ENCODE peak calls at places on chromosomes 2 and 18, in nine cellular contexts. One of them, this sample, is unnamed.

GRCh38 chr2:128441341-128442052 is 122.8 kb upstream of the HS6ST1 start:
- DNase-seq in B cell: no peak
- DNase-seq in body of pancreas: no peak
- DNase-seq in progenitor cell of endocrine pancreas: peak
- DNase-seq in IMR-90: no peak
- DNase-seq in breast epithelium: peak
- DNase-seq in CD14-positive monocyte: peak
- DNase-seq in endothelial cell: peak
- DNase-seq in tibial nerve: no peak
- DNase-seq in this sample: no peak

GRCh38 chr2:71476495-71476894 is 23.1 kb downstream of the DYSF start:
- DNase-seq in B cell: no peak
- DNase-seq in tibial nerve: no peak
- DNase-seq in CD14-positive monocyte: no peak
- DNase-seq in breast epithelium: no peak
- DNase-seq in endothelial cell: no peak
- DNase-seq in IMR-90: no peak
- DNase-seq in body of pancreas: no peak
- DNase-seq in progenitor cell of endocrine pancreas: no peak
- DNase-seq in this sample: no peak

GRCh38 chr2:8799004-8799403 is 38.4 kb downstream of the KIDINS220 start:
- DNase-seq in endothelial cell: no peak
- DNase-seq in breast epithelium: no peak
- DNase-seq in IMR-90: no peak
- DNase-seq in body of pancreas: no peak
- DNase-seq in progenitor cell of endocrine pancreas: no peak
- DNase-seq in CD14-positive monocyte: no peak
- DNase-seq in B cell: no peak
- DNase-seq in tibial nerve: no peak
- DNase-seq in this sample: no peak

GRCh38 chr2:69017876-69018275 is 4.9 kb downstream of the ANTXR1 start:
- DNase-seq in IMR-90: peak
- DNase-seq in B cell: no peak
- DNase-seq in endothelial cell: no peak
- DNase-seq in body of pancreas: no peak
- DNase-seq in tibial nerve: no peak
- DNase-seq in CD14-positive monocyte: no peak
- DNase-seq in progenitor cell of endocrine pancreas: no peak
- DNase-seq in breast epithelium: no peak
- DNase-seq in this sample: no peak

GRCh38 chr18:75089748-75090327 is 119.1 kb downstream of the PTGR3 start:
- DNase-seq in B cell: no peak
- DNase-seq in breast epithelium: no peak
- DNase-seq in progenitor cell of endocrine pancreas: no peak
- DNase-seq in tibial nerve: no peak
- DNase-seq in CD14-positive monocyte: no peak
- DNase-seq in body of pancreas: no peak
- DNase-seq in IMR-90: no peak
- DNase-seq in endothelial cell: no peak
- DNase-seq in this sample: no peak

GRCh38 chr2:4693266-4693665 is 989.9 kb downstream of the DCDC2C start:
- DNase-seq in breast epithelium: no peak
- DNase-seq in endothelial cell: no peak
- DNase-seq in CD14-positive monocyte: no peak
- DNase-seq in progenitor cell of endocrine pancreas: no peak
- DNase-seq in tibial nerve: no peak
- DNase-seq in body of pancreas: no peak
- DNase-seq in B cell: no peak
- DNase-seq in IMR-90: no peak
- DNase-seq in this sample: no peak

GRCh38 chr18:80147418-80148315 is 38.6 kb downstream of the ADNP2 start:
- DNase-seq in tibial nerve: peak
- DNase-seq in breast epithelium: peak
- DNase-seq in endothelial cell: peak
- DNase-seq in CD14-positive monocyte: peak
- DNase-seq in progenitor cell of endocrine pancreas: no peak
- DNase-seq in body of pancreas: peak
- DNase-seq in B cell: peak
- DNase-seq in IMR-90: peak
- DNase-seq in this sample: peak

GRCh38 chr2:213119061-213119809 is 32.2 kb downstream of the IKZF2 start:
- DNase-seq in B cell: peak
- DNase-seq in tibial nerve: no peak
- DNase-seq in body of pancreas: no peak
- DNase-seq in IMR-90: peak
- DNase-seq in progenitor cell of endocrine pancreas: no peak
- DNase-seq in breast epithelium: no peak
- DNase-seq in endothelial cell: no peak
- DNase-seq in CD14-positive monocyte: no peak
- DNase-seq in this sample: peak

GRCh38 chr18:66432636-66433035 is 171.3 kb downstream of the CDH19 start:
- DNase-seq in CD14-positive monocyte: no peak
- DNase-seq in tibial nerve: no peak
- DNase-seq in IMR-90: no peak
- DNase-seq in body of pancreas: no peak
- DNase-seq in endothelial cell: no peak
- DNase-seq in breast epithelium: no peak
- DNase-seq in progenitor cell of endocrine pancreas: no peak
- DNase-seq in B cell: no peak
- DNase-seq in this sample: no peak

GRCh38 chr2:172293952-172294351 is 133.4 kb upstream of the ITGA6 start:
- DNase-seq in breast epithelium: peak
- DNase-seq in CD14-positive monocyte: peak
- DNase-seq in B cell: no peak
- DNase-seq in IMR-90: peak
- DNase-seq in tibial nerve: peak
- DNase-seq in progenitor cell of endocrine pancreas: no peak
- DNase-seq in body of pancreas: peak
- DNase-seq in endothelial cell: no peak
- DNase-seq in this sample: no peak

GRCh38 chr2:238684362-238685326 is 163.2 kb upstream of the TWIST2 start:
- DNase-seq in breast epithelium: peak
- DNase-seq in body of pancreas: peak
- DNase-seq in endothelial cell: no peak
- DNase-seq in tibial nerve: peak
- DNase-seq in B cell: no peak
- DNase-seq in progenitor cell of endocrine pancreas: no peak
- DNase-seq in CD14-positive monocyte: no peak
- DNase-seq in IMR-90: peak
- DNase-seq in this sample: no peak

GRCh38 chr2:195212586-195212985 is 444.4 kb upstream of the SLC39A10 start:
- DNase-seq in B cell: no peak
- DNase-seq in IMR-90: no peak
- DNase-seq in endothelial cell: no peak
- DNase-seq in breast epithelium: no peak
- DNase-seq in CD14-positive monocyte: no peak
- DNase-seq in body of pancreas: no peak
- DNase-seq in tibial nerve: no peak
- DNase-seq in progenitor cell of endocrine pancreas: no peak
- DNase-seq in this sample: no peak

GRCh38 chr18:79714531-79715240 is 35.1 kb downstream of the CTDP1 start:
- DNase-seq in progenitor cell of endocrine pancreas: no peak
- DNase-seq in body of pancreas: no peak
- DNase-seq in endothelial cell: no peak
- DNase-seq in tibial nerve: no peak
- DNase-seq in breast epithelium: no peak
- DNase-seq in B cell: no peak
- DNase-seq in IMR-90: no peak
- DNase-seq in CD14-positive monocyte: no peak
- DNase-seq in this sample: no peak

GRCh38 chr18:36374262-36374661 is 76.7 kb downstream of the FHOD3 start:
- DNase-seq in endothelial cell: no peak
- DNase-seq in IMR-90: no peak
- DNase-seq in body of pancreas: no peak
- DNase-seq in CD14-positive monocyte: no peak
- DNase-seq in breast epithelium: no peak
- DNase-seq in tibial nerve: no peak
- DNase-seq in B cell: no peak
- DNase-seq in progenitor cell of endocrine pancreas: no peak
- DNase-seq in this sample: no peak

GRCh38 chr2:196587061-196587460 is 52.5 kb upstream of the CCDC150 start:
- DNase-seq in IMR-90: no peak
- DNase-seq in B cell: no peak
- DNase-seq in progenitor cell of endocrine pancreas: no peak
- DNase-seq in CD14-positive monocyte: no peak
- DNase-seq in tibial nerve: no peak
- DNase-seq in endothelial cell: no peak
- DNase-seq in body of pancreas: no peak
- DNase-seq in breast epithelium: no peak
- DNase-seq in this sample: no peak

DNA sequence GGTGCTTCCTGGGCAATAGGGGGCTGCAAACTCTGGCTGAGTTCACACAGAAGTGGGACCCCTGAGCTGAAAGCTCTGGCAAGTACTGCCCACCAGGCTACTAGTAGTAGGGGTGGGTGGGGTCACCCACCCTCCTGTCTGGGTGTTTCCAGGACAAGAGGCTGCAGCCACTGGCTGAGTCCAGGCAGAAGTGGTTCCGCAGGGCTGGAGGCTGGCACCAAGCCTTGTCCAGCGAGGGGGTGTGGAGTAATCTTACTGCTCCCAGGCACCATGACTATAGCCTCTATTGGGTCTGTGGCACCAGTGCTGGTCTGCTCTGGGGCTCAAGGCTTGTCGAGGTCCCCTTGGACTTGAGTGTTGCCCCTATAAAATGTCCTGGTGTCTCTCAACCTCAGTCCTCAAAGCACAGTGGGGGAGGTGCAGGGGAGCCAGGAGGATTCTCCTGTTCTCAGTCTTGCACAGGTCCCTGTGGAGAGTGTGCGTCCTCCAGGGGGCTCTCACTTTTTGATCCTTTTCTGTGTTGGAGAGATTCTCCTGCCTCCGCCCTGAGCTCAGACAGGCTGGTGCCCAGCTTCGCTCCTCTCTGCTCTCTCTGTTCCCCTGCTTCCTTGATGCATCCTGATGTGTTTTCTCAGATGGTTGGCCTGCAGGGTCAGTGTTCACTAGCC is 48.1 kb downstream of the NUP35 start:
- DNase-seq in breast epithelium: no peak
- DNase-seq in tibial nerve: no peak
- DNase-seq in IMR-90: no peak
- DNase-seq in body of pancreas: no peak
- DNase-seq in CD14-positive monocyte: no peak
- DNase-seq in endothelial cell: no peak
- DNase-seq in progenitor cell of endocrine pancreas: no peak
- DNase-seq in B cell: no peak
- DNase-seq in this sample: no peak
- TF ChIP-seq CTCF in breast epithelium: no peak
- TF ChIP-seq CTCF in tibial nerve: no peak
- TF ChIP-seq CTCF in IMR-90: no peak
- TF ChIP-seq CTCF in body of pancreas: no peak
- TF ChIP-seq CTCF in CD14-positive monocyte: no peak
- TF ChIP-seq CTCF in endothelial cell: no peak
- TF ChIP-seq CTCF in progenitor cell of endocrine pancreas: no peak
- TF ChIP-seq CTCF in B cell: no peak
- TF ChIP-seq CTCF in this sample: no peak

DNA sequence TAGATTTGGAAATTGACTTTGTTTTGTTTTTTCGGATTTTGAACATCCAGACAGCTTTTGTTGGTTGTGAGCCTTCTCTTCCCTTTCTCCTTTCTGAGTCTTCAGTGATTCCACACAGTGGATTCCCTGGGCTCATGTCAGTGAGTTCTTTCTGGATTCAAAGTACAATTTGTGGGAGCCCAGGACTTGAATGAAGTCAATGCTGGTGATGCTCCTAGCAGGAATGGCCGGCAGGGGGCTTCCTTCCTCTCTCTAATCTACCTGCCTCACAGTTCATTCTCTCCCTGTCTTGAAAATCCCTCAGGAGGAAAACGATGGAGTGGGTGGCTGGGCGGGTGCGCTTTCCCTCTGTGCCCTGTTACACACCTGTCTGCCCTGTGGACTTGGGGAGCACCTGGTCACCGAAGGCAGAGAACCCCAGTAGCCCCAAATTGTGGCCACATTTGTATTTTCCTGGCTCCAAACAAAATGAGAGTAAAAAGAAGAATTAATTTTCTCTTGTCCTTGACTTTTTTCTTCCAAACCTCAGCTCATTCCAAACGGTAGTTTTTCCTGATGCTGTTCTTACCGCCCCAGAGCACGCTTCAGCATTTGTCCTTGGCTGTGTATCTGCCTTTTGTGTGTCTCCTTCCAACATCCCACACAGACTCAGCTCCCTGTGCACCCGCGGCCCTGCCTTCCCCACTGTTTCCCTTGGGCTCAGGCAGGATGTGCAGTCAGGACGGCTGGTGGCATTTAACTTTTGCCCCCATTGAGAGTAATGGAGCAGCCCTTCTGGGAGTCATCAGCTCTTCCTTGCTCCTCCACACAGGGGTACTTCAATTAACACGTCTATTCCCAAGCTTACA is 86.6 kb downstream of the MARCO start:
- DNase-seq in progenitor cell of endocrine pancreas: peak
- DNase-seq in endothelial cell: peak
- DNase-seq in body of pancreas: peak
- DNase-seq in tibial nerve: no peak
- DNase-seq in B cell: no peak
- DNase-seq in IMR-90: peak
- DNase-seq in breast epithelium: no peak
- DNase-seq in CD14-positive monocyte: no peak
- DNase-seq in this sample: peak
- TF ChIP-seq CTCF in progenitor cell of endocrine pancreas: peak
- TF ChIP-seq CTCF in endothelial cell: peak
- TF ChIP-seq CTCF in body of pancreas: peak
- TF ChIP-seq CTCF in tibial nerve: no peak
- TF ChIP-seq CTCF in B cell: no peak
- TF ChIP-seq CTCF in IMR-90: peak
- TF ChIP-seq CTCF in breast epithelium: peak
- TF ChIP-seq CTCF in CD14-positive monocyte: peak
- TF ChIP-seq CTCF in this sample: no peak

DNA sequence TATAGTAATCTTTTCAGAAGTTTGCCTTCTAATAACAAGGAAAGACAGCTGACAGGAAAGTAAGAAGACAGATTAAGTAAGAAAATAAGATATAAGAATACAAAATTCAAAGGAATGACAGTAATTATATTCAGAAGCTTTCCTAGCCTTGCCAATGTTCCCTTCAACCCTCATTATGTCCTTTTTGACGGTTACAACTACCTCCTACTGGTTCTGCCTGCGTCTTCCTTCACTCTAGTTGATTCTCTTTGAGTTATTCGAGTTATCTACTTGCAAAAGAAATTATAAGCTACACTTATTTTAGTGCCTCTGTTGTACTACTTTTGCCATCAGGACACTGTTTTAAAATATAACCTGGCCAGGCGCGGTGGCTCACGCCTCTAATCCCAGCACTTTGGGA is 218.9 kb upstream of the GYPC start:
- DNase-seq in breast epithelium: no peak
- DNase-seq in endothelial cell: no peak
- DNase-seq in B cell: no peak
- DNase-seq in CD14-positive monocyte: no peak
- DNase-seq in body of pancreas: no peak
- DNase-seq in tibial nerve: no peak
- DNase-seq in progenitor cell of endocrine pancreas: no peak
- DNase-seq in IMR-90: no peak
- DNase-seq in this sample: no peak
- TF ChIP-seq CTCF in breast epithelium: no peak
- TF ChIP-seq CTCF in endothelial cell: no peak
- TF ChIP-seq CTCF in B cell: no peak
- TF ChIP-seq CTCF in CD14-positive monocyte: no peak
- TF ChIP-seq CTCF in body of pancreas: no peak
- TF ChIP-seq CTCF in tibial nerve: no peak
- TF ChIP-seq CTCF in progenitor cell of endocrine pancreas: no peak
- TF ChIP-seq CTCF in IMR-90: no peak
- TF ChIP-seq CTCF in this sample: no peak

GRCh38 chr18:52667388-52667787 is 327.4 kb downstream of the DCC start:
- DNase-seq in IMR-90: no peak
- DNase-seq in body of pancreas: no peak
- DNase-seq in progenitor cell of endocrine pancreas: no peak
- DNase-seq in CD14-positive monocyte: no peak
- DNase-seq in endothelial cell: no peak
- DNase-seq in breast epithelium: no peak
- DNase-seq in B cell: no peak
- DNase-seq in tibial nerve: no peak
- DNase-seq in this sample: no peak

GRCh38 chr18:52670903-52671302 is 330.9 kb downstream of the DCC start:
- DNase-seq in progenitor cell of endocrine pancreas: no peak
- DNase-seq in breast epithelium: no peak
- DNase-seq in CD14-positive monocyte: no peak
- DNase-seq in body of pancreas: peak
- DNase-seq in tibial nerve: no peak
- DNase-seq in endothelial cell: no peak
- DNase-seq in B cell: no peak
- DNase-seq in IMR-90: peak
- DNase-seq in this sample: no peak
- TF ChIP-seq CTCF in progenitor cell of endocrine pancreas: peak
- TF ChIP-seq CTCF in breast epithelium: no peak
- TF ChIP-seq CTCF in CD14-positive monocyte: no peak
- TF ChIP-seq CTCF in body of pancreas: peak
- TF ChIP-seq CTCF in tibial nerve: no peak
- TF ChIP-seq CTCF in endothelial cell: no peak
- TF ChIP-seq CTCF in B cell: no peak
- TF ChIP-seq CTCF in IMR-90: peak
- TF ChIP-seq CTCF in this sample: no peak